ENCODE peak calls at places on chromosomes 13 and 19, in five cellular contexts. O, X, E, V and J are unnamed samples.
A peak's percentile ranks its signal among the peaks of the same experiment; 100 is the strongest.

GRCh38 chr13:47480941-47481340 is 520.1 kb downstream of the SUCLA2 start:
- DNase-seq in O (no peak), X (no peak), E (no peak), V (no peak), J (no peak)

GRCh38 chr19:2207991-2208860 is 27.9 kb downstream of the PLEKHJ1 start:
- DNase-seq in O (peak; percentile 48), X (no peak), E (peak; percentile 45), V (peak; percentile 60), J (no peak)

GRCh38 chr13:101757446-101758039 is 305.1 kb downstream of the ITGBL1 start:
- DNase-seq in O (no peak), X (peak; percentile 42), E (no peak), V (peak; percentile 5), J (no peak)

GRCh38 chr13:109610517-109610916 is 175.9 kb downstream of the IRS2 start:
- DNase-seq in O (peak; percentile 34), X (no peak), E (no peak), V (peak; percentile 50), J (no peak)

GRCh38 chr13:60143775-60144174 is 20.0 kb downstream of the DIAPH3 start:
- DNase-seq in O (no peak), X (no peak), E (no peak), V (no peak), J (no peak)

GRCh38 chr13:107231941-107232340 is 664.0 kb upstream of the ARGLU1 start:
- DNase-seq in O (no peak), X (no peak), E (no peak), V (no peak), J (no peak)

GRCh38 chr13:40187324-40187795 is 479.1 kb downstream of the FOXO1 start:
- DNase-seq in O (no peak), X (no peak), E (no peak), V (peak; percentile 51), J (no peak)

GRCh38 chr13:98105929-98106336 is 37.0 kb upstream of the FARP1 start:
- DNase-seq in O (peak; percentile 20), X (no peak), E (no peak), V (no peak), J (no peak)

GRCh38 chr13:113216165-113217056 is 7.0 kb downstream of the CUL4A start:
- DNase-seq in O (peak; percentile 85), X (peak; percentile 72), E (no peak), V (peak; percentile 42), J (no peak)

GRCh38 chr13:73138276-73138950 is 79.6 kb downstream of the KLF5 start:
- DNase-seq in O (peak; percentile 18), X (no peak), E (no peak), V (no peak), J (no peak)

GRCh38 chr19:9306443-9306842 is 3.2 kb downstream of the ZNF699 start:
- DNase-seq in O (no peak), X (peak; percentile 73), E (no peak), V (no peak), J (no peak)

GRCh38 chr13:59747529-59747928 is 416.2 kb downstream of the DIAPH3 start:
- DNase-seq in O (no peak), X (no peak), E (no peak), V (no peak), J (no peak)

GRCh38 chr13:64471916-64472315 is 2758.2 kb downstream of the PCDH9 start:
- DNase-seq in O (no peak), X (peak; percentile 10), E (no peak), V (no peak), J (no peak)

GRCh38 chr19:16121967-16122366 is 10.3 kb downstream of the RAB8A start:
- DNase-seq in O (no peak), X (no peak), E (no peak), V (no peak), J (no peak)

GRCh38 chr13:97245011-97245410 is 22.9 kb downstream of the MBNL2 start:
- DNase-seq in O (no peak), X (no peak), E (no peak), V (no peak), J (no peak)

GRCh38 chr13:50365683-50366391 is 350.6 kb downstream of the KCNRG start:
- DNase-seq in O (no peak), X (peak; percentile 71), E (no peak), V (peak; percentile 59), J (no peak)

GRCh38 chr13:68851026-68851425 is 1256.6 kb upstream of the ATXN8OS start:
- DNase-seq in O (no peak), X (no peak), E (no peak), V (no peak), J (no peak)

GRCh38 chr13:28650284-28650683 is 8.6 kb upstream of the POMP start:
- DNase-seq in O (no peak), X (no peak), E (no peak), V (no peak), J (no peak)

GRCh38 chr13:64871742-64872141 is 2358.4 kb downstream of the PCDH9 start:
- DNase-seq in O (no peak), X (no peak), E (no peak), V (no peak), J (no peak)

GRCh38 chr13:113756441-113757097 is 2.5 kb upstream of the TMEM255B start:
- DNase-seq in O (no peak), X (no peak), E (no peak), V (no peak), J (peak; percentile 57)

GRCh38 chr19:1469936-1470863 is 8.8 kb downstream of the C19orf25 start:
- DNase-seq in O (no peak), X (no peak), E (no peak), V (peak; percentile 43), J (no peak)

GRCh38 chr13:108915634-108916497 is 286.5 kb downstream of the MYO16 start:
- DNase-seq in O (peak; percentile 99), X (peak; percentile 94), E (peak; percentile 84), V (peak; percentile 95), J (peak; percentile 93)

GRCh38 chr19:12139309-12139708 is 841 bp downstream of the ZNF20 start:
- DNase-seq in O (no peak), X (no peak), E (no peak), V (no peak), J (no peak)

GRCh38 chr13:50518791-50519201 is 324.7 kb downstream of the DLEU7 start:
- DNase-seq in O (no peak), X (no peak), E (no peak), V (no peak), J (no peak)

GRCh38 chr19:29532956-29533355 is 7.2 kb downstream of the VSTM2B start:
- DNase-seq in O (no peak), X (no peak), E (peak; percentile 9), V (no peak), J (no peak)

GRCh38 chr19:55173717-55174409 is 6.2 kb downstream of the SYT5 start:
- DNase-seq in O (peak; percentile 42), X (peak; percentile 30), E (peak; percentile 50), V (peak; percentile 25), J (peak; percentile 86)

GRCh38 chr19:5667751-5668271 is 12.5 kb downstream of the MICOS13 start:
- DNase-seq in O (no peak), X (no peak), E (no peak), V (no peak), J (no peak)

GRCh38 chr13:90622547-90622946 is 724.9 kb upstream of the MIR17HG start:
- DNase-seq in O (no peak), X (peak; percentile 62), E (no peak), V (no peak), J (no peak)

GRCh38 chr19:4375164-4375619 is 25.2 kb downstream of the SH3GL1 start:
- DNase-seq in O (peak; percentile 74), X (peak; percentile 61), E (no peak), V (peak; percentile 86), J (peak; percentile 56)

GRCh38 chr13:95382906-95383305 is 81.7 kb upstream of the ABCC4 start:
- DNase-seq in O (no peak), X (no peak), E (no peak), V (no peak), J (no peak)

GRCh38 chr19:5628919-5629481 is 6.1 kb downstream of the SAFB start:
- DNase-seq in O (no peak), X (no peak), E (no peak), V (no peak), J (no peak)

GRCh38 chr19:33868821-33869412 is 72.2 kb downstream of the KCTD15 start:
- DNase-seq in O (peak; percentile 33), X (peak; percentile 50), E (peak; percentile 24), V (no peak), J (peak; percentile 83)

GRCh38 chr19:32603961-32604360 is 23.0 kb downstream of the PDCD5 start:
- DNase-seq in O (no peak), X (no peak), E (no peak), V (no peak), J (no peak)

GRCh38 chr19:13007292-13008045 is 12.2 kb downstream of the NFIX start:
- DNase-seq in O (no peak), X (peak; percentile 50), E (peak; percentile 78), V (no peak), J (peak; percentile 90)

GRCh38 chr19:52691737-52692136 is 43.1 kb downstream of the ZNF611 start:
- DNase-seq in O (no peak), X (no peak), E (no peak), V (no peak), J (no peak)

GRCh38 chr13:30165791-30166190 is 141.6 kb downstream of the KATNAL1 start:
- DNase-seq in O (no peak), X (no peak), E (no peak), V (peak; percentile 37), J (no peak)
- H3K4me3 ChIP-seq in O (no peak overlapping the region), X (no peak overlapping the region), E (no peak overlapping the region), V (no peak overlapping the region), J (no peak overlapping the region)

DNA sequence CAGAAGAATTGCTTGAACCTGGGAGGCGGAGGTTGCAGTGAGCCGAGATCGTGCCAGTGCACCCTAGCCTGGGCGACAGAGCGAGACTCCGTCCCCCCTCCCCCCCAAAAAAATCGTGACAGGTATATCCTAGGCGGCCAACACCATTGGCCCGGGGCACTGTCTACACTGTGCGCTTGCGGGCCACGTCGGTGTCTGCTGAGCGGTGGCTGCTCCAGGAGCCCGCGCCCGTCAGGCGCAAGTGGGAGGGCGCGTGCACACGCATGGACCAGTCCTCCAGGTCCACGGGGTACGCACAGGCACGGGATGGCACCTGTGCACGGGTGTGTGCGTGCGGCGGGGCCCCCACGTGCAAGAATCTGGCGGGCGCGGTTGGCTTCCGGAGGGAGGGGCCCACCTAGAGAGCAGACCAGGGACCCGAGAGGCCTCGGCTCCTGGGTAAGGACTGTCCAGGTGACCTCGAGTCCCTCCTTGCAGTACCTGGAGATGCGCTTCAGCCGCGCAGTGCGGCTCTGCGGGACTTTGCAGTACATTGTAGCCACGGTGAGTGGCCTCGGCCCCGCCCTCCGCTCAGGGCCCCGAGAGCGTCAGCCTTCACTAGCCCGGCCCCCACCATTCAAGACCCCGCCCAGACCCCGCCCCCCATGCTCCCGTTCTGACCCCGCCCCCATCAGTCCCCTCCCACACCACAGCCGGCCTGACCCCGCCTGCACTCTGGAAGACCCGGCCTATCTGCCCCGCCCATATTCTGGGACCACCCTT is 2.1 kb downstream of the SLC5A5 start:
- DNase-seq in O (no peak), X (peak; percentile 37), E (no peak), V (peak; percentile 53), J (no peak)
- H3K27me3 ChIP-seq in O (peaks cover 48% of the 10 kb centered on the region), X (peaks cover 9% of the 10 kb centered on the region), E (peaks cover 43% of the 10 kb centered on the region), V (no peaks in the 10 kb centered on the region), J (peaks cover 1% of the 10 kb centered on the region)

GRCh38 chr13:43300817-43301216 is 277.4 kb downstream of the DNAJC15 start:
- DNase-seq in O (no peak), X (no peak), E (no peak), V (no peak), J (no peak)
- H3K4me1 ChIP-seq in O (peaks cover 11% of the 10 kb centered on the region), X (peaks cover 14% of the 10 kb centered on the region), E (no peaks in the 10 kb centered on the region), V (no peaks in the 10 kb centered on the region), J (no peaks in the 10 kb centered on the region)

DNA sequence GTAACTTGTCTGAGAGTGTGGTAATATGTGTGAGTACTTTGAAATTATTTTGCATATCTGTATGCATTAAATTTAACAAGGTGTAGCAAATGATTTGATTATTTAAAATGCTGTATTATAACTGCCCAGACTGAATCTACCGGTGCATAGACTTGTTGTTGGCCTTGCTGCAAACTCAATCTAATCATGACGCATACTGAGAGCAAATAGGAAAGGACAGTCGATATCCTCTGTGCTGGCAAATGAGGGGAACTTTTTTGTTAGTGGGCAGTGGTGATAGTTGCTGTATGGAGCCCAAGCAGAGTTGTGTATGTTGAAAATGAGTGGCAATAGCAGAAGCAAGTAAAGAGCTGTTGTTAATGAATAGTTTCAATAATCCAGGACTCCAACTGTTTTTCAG is 127.4 kb downstream of the LMO7 start:
- DNase-seq in O (no peak), X (no peak), E (no peak), V (no peak), J (no peak)
- H3K4me3 ChIP-seq in O (no peak overlapping the region), X (no peak overlapping the region), E (no peak overlapping the region), V (no peak overlapping the region), J (peak overlapping the region; percentile 10)